ENCODE peak calls at places on chromosomes 6 and 20, in seven cellular contexts. P is gastrocnemius medialis, M is AG09309, H is mesenchymal stem cell, J is NCI-H1436, X is Kasumi-1, U is hypothalamus. Y is an unnamed sample.
A peak's percentile ranks its signal among the peaks of the same experiment; 100 is the strongest.

GRCh38 chr20:41654292-41654691 is 36.1 kb upstream of the CHD6 start:
- DNase-seq in P (no peak), M (no peak), H (no peak), J (peak; percentile 93), X (no peak), U (no peak), Y (no peak)

GRCh38 chr6:121652726-121653623 is 217.5 kb downstream of the GJA1 start:
- DNase-seq in P (no peak), M (peak; percentile 60), H (peak; percentile 94), J (no peak), X (peak; percentile 17), U (no peak), Y (no peak)

GRCh38 chr6:108598316-108598863 is 37.7 kb downstream of the FOXO3 start:
- DNase-seq in P (no peak), M (peak; percentile 92), H (peak; percentile 89), J (no peak), X (no peak), U (no peak), Y (no peak)

GRCh38 chr20:271528-271927 is 14.0 kb downstream of the DEFB132 start:
- DNase-seq in P (no peak), M (no peak), H (no peak), J (no peak), X (no peak), U (no peak), Y (no peak)

GRCh38 chr6:38612386-38612965 is 27.3 kb downstream of the BTBD9 start:
- DNase-seq in P (no peak), M (peak; percentile 71), H (peak; percentile 74), J (no peak), X (no peak), U (no peak), Y (no peak)

GRCh38 chr6:149560736-149561135 is 5.4 kb upstream of the GINM1 start:
- DNase-seq in P (no peak), M (no peak), H (peak; percentile 30), J (no peak), X (peak; percentile 40), U (no peak), Y (no peak)

GRCh38 chr6:1595271-1596087 is 14.2 kb upstream of the FOXC1 start:
- DNase-seq in P (no peak), M (no peak), H (no peak), J (no peak), X (no peak), U (no peak), Y (peak; percentile 47)

GRCh38 chr6:90431521-90432407 is 135.1 kb upstream of the BACH2 start:
- DNase-seq in P (no peak), M (no peak), H (no peak), J (no peak), X (no peak), U (no peak), Y (no peak)

GRCh38 chr20:61303217-61303616 is 51.2 kb downstream of the CDH4 start:
- DNase-seq in P (no peak), M (no peak), H (no peak), J (no peak), X (no peak), U (no peak), Y (no peak)

GRCh38 chr20:3980260-3981131 is 34.9 kb downstream of the RNF24 start:
- DNase-seq in P (no peak), M (peak; percentile 52), H (peak; percentile 72), J (no peak), X (no peak), U (no peak), Y (no peak)

GRCh38 chr6:38080889-38081288 is 261.4 kb downstream of the ZFAND3 start:
- DNase-seq in P (no peak), M (no peak), H (no peak), J (no peak), X (no peak), U (no peak), Y (no peak)

GRCh38 chr6:156791261-156791850 is 14.2 kb downstream of the ARID1B start:
- DNase-seq in P (no peak), M (no peak), H (peak; percentile 62), J (peak; percentile 72), X (no peak), U (no peak), Y (no peak)

GRCh38 chr20:33578510-33578909 is 83.6 kb upstream of the C20orf144 start:
- DNase-seq in P (no peak), M (peak; percentile 46), H (no peak), J (no peak), X (no peak), U (no peak), Y (no peak)

GRCh38 chr6:161830866-161831600 is 557.2 kb upstream of the AGPAT4 start:
- DNase-seq in P (no peak), M (no peak), H (no peak), J (no peak), X (no peak), U (no peak), Y (no peak)

GRCh38 chr6:156828280-156828703 is 51.1 kb downstream of the ARID1B start:
- DNase-seq in P (peak; percentile 76), M (peak; percentile 52), H (peak; percentile 92), J (no peak), X (no peak), U (no peak), Y (no peak)